ENCODE peak calls at places on chromosomes 1 and 21, in four cellular contexts. One of them, this sample, is unnamed.

GRCh38 chr1:66685670-66686069 is 66.6 kb upstream of the DYNLT5 start:
- DNase-seq in activated T-helper 1 cell treated with Interleukin-2 at 50 U/mL for 16 hours: no peak
- DNase-seq in skeletal muscle cell: no peak
- DNase-seq in stimulated activated CD4-positive, alpha-beta T cell treated with anti-CD3 and anti-CD28 coated beads, Interleukin-12 subunit alpha, Interleukin-12 subunit beta, amount 100 ng/mL, for 48 hours: no peak
- DNase-seq in this sample: peak

GRCh38 chr21:37000381-37000780 is 6.1 kb upstream of the RIPPLY3 start:
- DNase-seq in activated T-helper 1 cell treated with Interleukin-2 at 50 U/mL for 16 hours: no peak
- DNase-seq in stimulated activated CD4-positive, alpha-beta T cell treated with anti-CD3 and anti-CD28 coated beads, Interleukin-12 subunit alpha, Interleukin-12 subunit beta, amount 100 ng/mL, for 48 hours: no peak
- DNase-seq in skeletal muscle cell: no peak
- DNase-seq in this sample: no peak

GRCh38 chr1:88327391-88328267 is 356.4 kb upstream of the PKN2 start:
- DNase-seq in activated T-helper 1 cell treated with Interleukin-2 at 50 U/mL for 16 hours: no peak
- DNase-seq in skeletal muscle cell: peak
- DNase-seq in stimulated activated CD4-positive, alpha-beta T cell treated with anti-CD3 and anti-CD28 coated beads, Interleukin-12 subunit alpha, Interleukin-12 subunit beta, amount 100 ng/mL, for 48 hours: no peak
- DNase-seq in this sample: peak

GRCh38 chr1:95073446-95073845 is 695 bp upstream of the ALG14 start:
- DNase-seq in activated T-helper 1 cell treated with Interleukin-2 at 50 U/mL for 16 hours: no peak
- DNase-seq in skeletal muscle cell: no peak
- DNase-seq in stimulated activated CD4-positive, alpha-beta T cell treated with anti-CD3 and anti-CD28 coated beads, Interleukin-12 subunit alpha, Interleukin-12 subunit beta, amount 100 ng/mL, for 48 hours: no peak
- DNase-seq in this sample: no peak

GRCh38 chr1:29849038-29849750 is 612.9 kb downstream of the PTPRU start:
- DNase-seq in skeletal muscle cell: no peak
- DNase-seq in stimulated activated CD4-positive, alpha-beta T cell treated with anti-CD3 and anti-CD28 coated beads, Interleukin-12 subunit alpha, Interleukin-12 subunit beta, amount 100 ng/mL, for 48 hours: peak
- DNase-seq in activated T-helper 1 cell treated with Interleukin-2 at 50 U/mL for 16 hours: no peak
- DNase-seq in this sample: peak

GRCh38 chr1:150159550-150159949 is 9.8 kb downstream of the PLEKHO1 start:
- DNase-seq in skeletal muscle cell: no peak
- DNase-seq in stimulated activated CD4-positive, alpha-beta T cell treated with anti-CD3 and anti-CD28 coated beads, Interleukin-12 subunit alpha, Interleukin-12 subunit beta, amount 100 ng/mL, for 48 hours: no peak
- DNase-seq in activated T-helper 1 cell treated with Interleukin-2 at 50 U/mL for 16 hours: no peak
- DNase-seq in this sample: no peak

GRCh38 chr1:67211589-67212563 is 45.6 kb downstream of the IL23R start:
- DNase-seq in stimulated activated CD4-positive, alpha-beta T cell treated with anti-CD3 and anti-CD28 coated beads, Interleukin-12 subunit alpha, Interleukin-12 subunit beta, amount 100 ng/mL, for 48 hours: no peak
- DNase-seq in skeletal muscle cell: no peak
- DNase-seq in activated T-helper 1 cell treated with Interleukin-2 at 50 U/mL for 16 hours: no peak
- DNase-seq in this sample: peak

GRCh38 chr1:5989731-5990271 is 2.4 kb downstream of the NPHP4 start:
- DNase-seq in activated T-helper 1 cell treated with Interleukin-2 at 50 U/mL for 16 hours: no peak
- DNase-seq in skeletal muscle cell: no peak
- DNase-seq in stimulated activated CD4-positive, alpha-beta T cell treated with anti-CD3 and anti-CD28 coated beads, Interleukin-12 subunit alpha, Interleukin-12 subunit beta, amount 100 ng/mL, for 48 hours: no peak
- DNase-seq in this sample: no peak

GRCh38 chr1:213934642-213935041 is 53.1 kb upstream of the PROX1 start:
- DNase-seq in stimulated activated CD4-positive, alpha-beta T cell treated with anti-CD3 and anti-CD28 coated beads, Interleukin-12 subunit alpha, Interleukin-12 subunit beta, amount 100 ng/mL, for 48 hours: no peak
- DNase-seq in skeletal muscle cell: no peak
- DNase-seq in activated T-helper 1 cell treated with Interleukin-2 at 50 U/mL for 16 hours: no peak
- DNase-seq in this sample: no peak

GRCh38 chr1:199669916-199670315 is 357.6 kb upstream of the NR5A2 start:
- DNase-seq in stimulated activated CD4-positive, alpha-beta T cell treated with anti-CD3 and anti-CD28 coated beads, Interleukin-12 subunit alpha, Interleukin-12 subunit beta, amount 100 ng/mL, for 48 hours: no peak
- DNase-seq in skeletal muscle cell: no peak
- DNase-seq in activated T-helper 1 cell treated with Interleukin-2 at 50 U/mL for 16 hours: no peak
- DNase-seq in this sample: no peak

GRCh38 chr1:20521960-20522861 is 14.3 kb upstream of the MUL1 start:
- DNase-seq in skeletal muscle cell: peak
- DNase-seq in activated T-helper 1 cell treated with Interleukin-2 at 50 U/mL for 16 hours: peak
- DNase-seq in stimulated activated CD4-positive, alpha-beta T cell treated with anti-CD3 and anti-CD28 coated beads, Interleukin-12 subunit alpha, Interleukin-12 subunit beta, amount 100 ng/mL, for 48 hours: peak
- DNase-seq in this sample: peak

GRCh38 chr1:183685112-183685713 is 32.1 kb upstream of the APOBEC4 start:
- DNase-seq in skeletal muscle cell: no peak
- DNase-seq in activated T-helper 1 cell treated with Interleukin-2 at 50 U/mL for 16 hours: no peak
- DNase-seq in stimulated activated CD4-positive, alpha-beta T cell treated with anti-CD3 and anti-CD28 coated beads, Interleukin-12 subunit alpha, Interleukin-12 subunit beta, amount 100 ng/mL, for 48 hours: no peak
- DNase-seq in this sample: peak

GRCh38 chr1:241934181-241934815 is 23.3 kb upstream of the BECN2 start:
- DNase-seq in skeletal muscle cell: no peak
- DNase-seq in activated T-helper 1 cell treated with Interleukin-2 at 50 U/mL for 16 hours: no peak
- DNase-seq in stimulated activated CD4-positive, alpha-beta T cell treated with anti-CD3 and anti-CD28 coated beads, Interleukin-12 subunit alpha, Interleukin-12 subunit beta, amount 100 ng/mL, for 48 hours: no peak
- DNase-seq in this sample: no peak

GRCh38 chr1:235336903-235337302 is 8.5 kb downstream of the GGPS1 start:
- DNase-seq in activated T-helper 1 cell treated with Interleukin-2 at 50 U/mL for 16 hours: no peak
- DNase-seq in stimulated activated CD4-positive, alpha-beta T cell treated with anti-CD3 and anti-CD28 coated beads, Interleukin-12 subunit alpha, Interleukin-12 subunit beta, amount 100 ng/mL, for 48 hours: no peak
- DNase-seq in skeletal muscle cell: no peak
- DNase-seq in this sample: no peak

GRCh38 chr21:33428669-33429068 is 25.5 kb downstream of the IFNGR2 start:
- DNase-seq in skeletal muscle cell: no peak
- DNase-seq in activated T-helper 1 cell treated with Interleukin-2 at 50 U/mL for 16 hours: no peak
- DNase-seq in stimulated activated CD4-positive, alpha-beta T cell treated with anti-CD3 and anti-CD28 coated beads, Interleukin-12 subunit alpha, Interleukin-12 subunit beta, amount 100 ng/mL, for 48 hours: no peak
- DNase-seq in this sample: peak

GRCh38 chr1:167957710-167958109 is 20.8 kb upstream of the MPC2 start:
- DNase-seq in activated T-helper 1 cell treated with Interleukin-2 at 50 U/mL for 16 hours: no peak
- DNase-seq in stimulated activated CD4-positive, alpha-beta T cell treated with anti-CD3 and anti-CD28 coated beads, Interleukin-12 subunit alpha, Interleukin-12 subunit beta, amount 100 ng/mL, for 48 hours: no peak
- DNase-seq in skeletal muscle cell: no peak
- DNase-seq in this sample: peak

GRCh38 chr1:36350659-36351171 is 27.3 kb upstream of the EVA1B start:
- DNase-seq in stimulated activated CD4-positive, alpha-beta T cell treated with anti-CD3 and anti-CD28 coated beads, Interleukin-12 subunit alpha, Interleukin-12 subunit beta, amount 100 ng/mL, for 48 hours: no peak
- DNase-seq in activated T-helper 1 cell treated with Interleukin-2 at 50 U/mL for 16 hours: peak
- DNase-seq in skeletal muscle cell: no peak
- DNase-seq in this sample: peak

GRCh38 chr1:64484651-64485050 is 14.7 kb downstream of the CACHD1 start:
- DNase-seq in skeletal muscle cell: no peak
- DNase-seq in stimulated activated CD4-positive, alpha-beta T cell treated with anti-CD3 and anti-CD28 coated beads, Interleukin-12 subunit alpha, Interleukin-12 subunit beta, amount 100 ng/mL, for 48 hours: no peak
- DNase-seq in activated T-helper 1 cell treated with Interleukin-2 at 50 U/mL for 16 hours: no peak
- DNase-seq in this sample: no peak

GRCh38 chr1:150560011-150560438 is 10.8 kb downstream of the ADAMTSL4 start:
- DNase-seq in activated T-helper 1 cell treated with Interleukin-2 at 50 U/mL for 16 hours: peak
- DNase-seq in stimulated activated CD4-positive, alpha-beta T cell treated with anti-CD3 and anti-CD28 coated beads, Interleukin-12 subunit alpha, Interleukin-12 subunit beta, amount 100 ng/mL, for 48 hours: peak
- DNase-seq in skeletal muscle cell: no peak
- DNase-seq in this sample: no peak

GRCh38 chr1:5990913-5991783 is 1.1 kb downstream of the NPHP4 start:
- DNase-seq in skeletal muscle cell: no peak
- DNase-seq in activated T-helper 1 cell treated with Interleukin-2 at 50 U/mL for 16 hours: peak
- DNase-seq in stimulated activated CD4-positive, alpha-beta T cell treated with anti-CD3 and anti-CD28 coated beads, Interleukin-12 subunit alpha, Interleukin-12 subunit beta, amount 100 ng/mL, for 48 hours: no peak
- DNase-seq in this sample: peak

GRCh38 chr1:95325337-95325736 is 91.3 kb downstream of the RWDD3 start:
- DNase-seq in activated T-helper 1 cell treated with Interleukin-2 at 50 U/mL for 16 hours: no peak
- DNase-seq in skeletal muscle cell: no peak
- DNase-seq in stimulated activated CD4-positive, alpha-beta T cell treated with anti-CD3 and anti-CD28 coated beads, Interleukin-12 subunit alpha, Interleukin-12 subunit beta, amount 100 ng/mL, for 48 hours: no peak
- DNase-seq in this sample: no peak

GRCh38 chr1:179926494-179927205 is 28.0 kb upstream of the CEP350 start:
- DNase-seq in stimulated activated CD4-positive, alpha-beta T cell treated with anti-CD3 and anti-CD28 coated beads, Interleukin-12 subunit alpha, Interleukin-12 subunit beta, amount 100 ng/mL, for 48 hours: no peak
- DNase-seq in skeletal muscle cell: peak
- DNase-seq in activated T-helper 1 cell treated with Interleukin-2 at 50 U/mL for 16 hours: no peak
- DNase-seq in this sample: peak

GRCh38 chr1:20168547-20169491 is 17.1 kb upstream of the UBXN10 start:
- DNase-seq in activated T-helper 1 cell treated with Interleukin-2 at 50 U/mL for 16 hours: no peak
- DNase-seq in stimulated activated CD4-positive, alpha-beta T cell treated with anti-CD3 and anti-CD28 coated beads, Interleukin-12 subunit alpha, Interleukin-12 subunit beta, amount 100 ng/mL, for 48 hours: no peak
- DNase-seq in skeletal muscle cell: no peak
- DNase-seq in this sample: no peak

GRCh38 chr1:65948609-65949229 is 156.0 kb downstream of the PDE4B start:
- DNase-seq in activated T-helper 1 cell treated with Interleukin-2 at 50 U/mL for 16 hours: no peak
- DNase-seq in stimulated activated CD4-positive, alpha-beta T cell treated with anti-CD3 and anti-CD28 coated beads, Interleukin-12 subunit alpha, Interleukin-12 subunit beta, amount 100 ng/mL, for 48 hours: no peak
- DNase-seq in skeletal muscle cell: peak
- DNase-seq in this sample: peak

GRCh38 chr1:98177751-98178150 is 256.9 kb upstream of the DPYD start:
- DNase-seq in activated T-helper 1 cell treated with Interleukin-2 at 50 U/mL for 16 hours: no peak
- DNase-seq in stimulated activated CD4-positive, alpha-beta T cell treated with anti-CD3 and anti-CD28 coated beads, Interleukin-12 subunit alpha, Interleukin-12 subunit beta, amount 100 ng/mL, for 48 hours: no peak
- DNase-seq in skeletal muscle cell: no peak
- DNase-seq in this sample: no peak

GRCh38 chr21:44525431-44526095 is 14.4 kb downstream of the KRTAP10-1 start:
- DNase-seq in stimulated activated CD4-positive, alpha-beta T cell treated with anti-CD3 and anti-CD28 coated beads, Interleukin-12 subunit alpha, Interleukin-12 subunit beta, amount 100 ng/mL, for 48 hours: no peak
- DNase-seq in activated T-helper 1 cell treated with Interleukin-2 at 50 U/mL for 16 hours: no peak
- DNase-seq in skeletal muscle cell: no peak
- DNase-seq in this sample: no peak

GRCh38 chr21:37484535-37485474 is 118.2 kb downstream of the DYRK1A start:
- DNase-seq in skeletal muscle cell: no peak
- DNase-seq in stimulated activated CD4-positive, alpha-beta T cell treated with anti-CD3 and anti-CD28 coated beads, Interleukin-12 subunit alpha, Interleukin-12 subunit beta, amount 100 ng/mL, for 48 hours: no peak
- DNase-seq in activated T-helper 1 cell treated with Interleukin-2 at 50 U/mL for 16 hours: no peak
- DNase-seq in this sample: no peak

GRCh38 chr1:195717651-195718050 is 890.6 kb downstream of the KCNT2 start:
- DNase-seq in stimulated activated CD4-positive, alpha-beta T cell treated with anti-CD3 and anti-CD28 coated beads, Interleukin-12 subunit alpha, Interleukin-12 subunit beta, amount 100 ng/mL, for 48 hours: no peak
- DNase-seq in skeletal muscle cell: no peak
- DNase-seq in activated T-helper 1 cell treated with Interleukin-2 at 50 U/mL for 16 hours: no peak
- DNase-seq in this sample: peak

GRCh38 chr1:216461466-216461865 is 38.2 kb upstream of the USH2A start:
- DNase-seq in activated T-helper 1 cell treated with Interleukin-2 at 50 U/mL for 16 hours: no peak
- DNase-seq in stimulated activated CD4-positive, alpha-beta T cell treated with anti-CD3 and anti-CD28 coated beads, Interleukin-12 subunit alpha, Interleukin-12 subunit beta, amount 100 ng/mL, for 48 hours: no peak
- DNase-seq in skeletal muscle cell: peak
- DNase-seq in this sample: no peak

GRCh38 chr1:196873385-196873784 is 14.5 kb upstream of the CFHR4 start:
- DNase-seq in skeletal muscle cell: no peak
- DNase-seq in activated T-helper 1 cell treated with Interleukin-2 at 50 U/mL for 16 hours: no peak
- DNase-seq in stimulated activated CD4-positive, alpha-beta T cell treated with anti-CD3 and anti-CD28 coated beads, Interleukin-12 subunit alpha, Interleukin-12 subunit beta, amount 100 ng/mL, for 48 hours: no peak
- DNase-seq in this sample: no peak

GRCh38 chr1:53526451-53527101 is 67.4 kb downstream of the DMRTB1 start:
- DNase-seq in skeletal muscle cell: peak
- DNase-seq in activated T-helper 1 cell treated with Interleukin-2 at 50 U/mL for 16 hours: no peak
- DNase-seq in stimulated activated CD4-positive, alpha-beta T cell treated with anti-CD3 and anti-CD28 coated beads, Interleukin-12 subunit alpha, Interleukin-12 subunit beta, amount 100 ng/mL, for 48 hours: no peak
- DNase-seq in this sample: peak

GRCh38 chr1:45752441-45753052 is 2.1 kb upstream of the IPP start:
- DNase-seq in skeletal muscle cell: peak
- DNase-seq in activated T-helper 1 cell treated with Interleukin-2 at 50 U/mL for 16 hours: no peak
- DNase-seq in stimulated activated CD4-positive, alpha-beta T cell treated with anti-CD3 and anti-CD28 coated beads, Interleukin-12 subunit alpha, Interleukin-12 subunit beta, amount 100 ng/mL, for 48 hours: no peak
- DNase-seq in this sample: peak

GRCh38 chr1:1349256-1350012 is at the start of gene DVL1:
- DNase-seq in stimulated activated CD4-positive, alpha-beta T cell treated with anti-CD3 and anti-CD28 coated beads, Interleukin-12 subunit alpha, Interleukin-12 subunit beta, amount 100 ng/mL, for 48 hours: peak
- DNase-seq in skeletal muscle cell: no peak
- DNase-seq in activated T-helper 1 cell treated with Interleukin-2 at 50 U/mL for 16 hours: peak
- DNase-seq in this sample: peak

GRCh38 chr1:40824591-40825429 is 37.4 kb downstream of the CITED4 start:
- DNase-seq in skeletal muscle cell: peak
- DNase-seq in stimulated activated CD4-positive, alpha-beta T cell treated with anti-CD3 and anti-CD28 coated beads, Interleukin-12 subunit alpha, Interleukin-12 subunit beta, amount 100 ng/mL, for 48 hours: no peak
- DNase-seq in activated T-helper 1 cell treated with Interleukin-2 at 50 U/mL for 16 hours: no peak
- DNase-seq in this sample: peak

GRCh38 chr1:15684468-15685283 is 556 bp downstream of the PLEKHM2 start:
- DNase-seq in stimulated activated CD4-positive, alpha-beta T cell treated with anti-CD3 and anti-CD28 coated beads, Interleukin-12 subunit alpha, Interleukin-12 subunit beta, amount 100 ng/mL, for 48 hours: no peak
- DNase-seq in skeletal muscle cell: no peak
- DNase-seq in activated T-helper 1 cell treated with Interleukin-2 at 50 U/mL for 16 hours: peak
- DNase-seq in this sample: no peak

GRCh38 chr1:51341876-51342496 is 11.6 kb upstream of the TTC39A start:
- DNase-seq in stimulated activated CD4-positive, alpha-beta T cell treated with anti-CD3 and anti-CD28 coated beads, Interleukin-12 subunit alpha, Interleukin-12 subunit beta, amount 100 ng/mL, for 48 hours: no peak
- DNase-seq in skeletal muscle cell: no peak
- DNase-seq in activated T-helper 1 cell treated with Interleukin-2 at 50 U/mL for 16 hours: no peak
- DNase-seq in this sample: no peak

This sample was measured in HFFc6.